ENCODE peak calls at places on chromosomes 3 and 15, in six cellular contexts. L, G, Y, B, Q and M are unnamed samples.

GRCh38 chr3:141575879-141576743 is 89.3 kb downstream of the RASA2 start:
- DNase-seq in Q (no peak), L (no peak), B (peak; percentile 7), Y (no peak), G (no peak), M (no peak)

GRCh38 chr15:87741350-87741749 is 515.2 kb downstream of the NTRK3 start:
- DNase-seq in Y (no peak), G (no peak), Q (no peak), L (no peak), B (no peak), M (no peak)

GRCh38 chr3:87949189-87949878 is 109.5 kb downstream of the CGGBP1 start:
- DNase-seq in Q (no peak), Y (no peak), L (peak; percentile 67), G (no peak), B (no peak), M (no peak)

GRCh38 chr15:85556618-85556895 is 176.2 kb downstream of the AKAP13 start:
- DNase-seq in Y (no peak), Q (no peak), G (no peak), L (no peak), B (no peak), M (no peak)

GRCh38 chr3:87805670-87806069 is 253.1 kb downstream of the CGGBP1 start:
- DNase-seq in Q (no peak), B (no peak), Y (no peak), L (peak; percentile 7), G (no peak), M (no peak)

GRCh38 chr3:132079150-132079549 is 44.3 kb upstream of the CPNE4 start:
- DNase-seq in Q (no peak), B (no peak), Y (no peak), L (no peak), G (no peak), M (no peak)

GRCh38 chr3:99958177-99958912 is 140.7 kb downstream of the CMSS1 start:
- DNase-seq in L (no peak), Y (no peak), B (no peak), G (no peak), Q (no peak), M (no peak)

GRCh38 chr3:61783993-61784718 is 222.8 kb downstream of the PTPRG start:
- DNase-seq in Q (no peak), L (no peak), G (no peak), B (no peak), Y (no peak), M (no peak)

GRCh38 chr3:17639765-17640164 is 102.7 kb downstream of the TBC1D5 start:
- DNase-seq in G (no peak), L (no peak), B (peak; percentile 92), Y (no peak), Q (no peak), M (no peak)

GRCh38 chr15:71899665-71900064 is 89.3 kb downstream of the NR2E3 start:
- DNase-seq in L (no peak), Q (no peak), Y (no peak), B (no peak), G (no peak), M (no peak)

GRCh38 chr3:138786788-138787276 is 47.9 kb downstream of the PIK3CB start:
- DNase-seq in L (no peak), Y (no peak), G (no peak), Q (no peak), B (peak; percentile 75), M (no peak)

GRCh38 chr3:52177701-52178042 is 20.3 kb upstream of the ALAS1 start:
- DNase-seq in Q (no peak), G (no peak), L (no peak), Y (no peak), B (peak; percentile 63), M (no peak)

GRCh38 chr15:92142242-92143232 is 251.1 kb upstream of the ST8SIA2 start:
- DNase-seq in G (no peak), Y (no peak), Q (no peak), B (no peak), L (no peak), M (no peak)

GRCh38 chr3:187735837-187736236 is 9.4 kb downstream of the BCL6 start:
- DNase-seq in Y (no peak), G (no peak), Q (no peak), L (no peak), B (no peak), M (no peak)

GRCh38 chr15:60790641-60791040 is 311.7 kb upstream of the ICE2 start:
- DNase-seq in Q (no peak), Y (no peak), B (no peak), G (no peak), L (no peak), M (no peak)

GRCh38 chr15:68991723-68992122 is 22.8 kb upstream of the NOX5 start:
- DNase-seq in G (peak; percentile 55), L (no peak), Y (no peak), Q (no peak), B (no peak), M (no peak)

GRCh38 chr3:144652573-144652972 is 681.0 kb downstream of the DIPK2A start:
- DNase-seq in L (no peak), G (no peak), Y (no peak), Q (no peak), B (no peak), M (no peak)

GRCh38 chr3:151439652-151440125 is 21.2 kb downstream of the IGSF10 start:
- DNase-seq in L (no peak), G (peak; percentile 45), Y (no peak), Q (no peak), B (peak; percentile 49), M (no peak)

GRCh38 chr3:39962566-39962965 is 153.2 kb downstream of the MYRIP start:
- DNase-seq in L (no peak), Y (no peak), B (no peak), G (no peak), Q (no peak), M (no peak)

GRCh38 chr3:123817413-123817812 is 66.7 kb downstream of the MYLK start:
- DNase-seq in G (no peak), L (no peak), Y (no peak), Q (no peak), B (no peak), M (no peak)

GRCh38 chr3:123816673-123817207 is 67.4 kb downstream of the MYLK start:
- DNase-seq in L (no peak), Q (no peak), G (no peak), Y (no peak), B (no peak), M (no peak)

GRCh38 chr3:123819949-123820348 is 64.2 kb downstream of the MYLK start:
- DNase-seq in Y (no peak), G (no peak), L (no peak), B (no peak), Q (no peak), M (no peak)

GRCh38 chr3:123818324-123818920 is 65.7 kb downstream of the MYLK start:
- DNase-seq in L (no peak), G (no peak), Q (no peak), Y (no peak), B (no peak), M (no peak)

GRCh38 chr3:123818921-123819429 is 65.2 kb downstream of the MYLK start:
- DNase-seq in L (no peak), Y (no peak), G (no peak), B (peak; percentile 77), Q (no peak), M (no peak)
- TF ChIP-seq TAF1 in L (no peak), Y (no peak), G (no peak), B (no peak), Q (no peak), M (no peak)

GRCh38 chr3:197793246-197793645 is 2.2 kb downstream of the LRCH3 start:
- DNase-seq in L (peak; percentile 49), Q (no peak), Y (no peak), G (no peak), B (no peak), M (no peak)

GRCh38 chr3:197792019-197792647 is 1.1 kb downstream of the LRCH3 start:
- DNase-seq in Q (no peak), G (no peak), Y (no peak), B (no peak), L (no peak), M (no peak)

GRCh38 chr3:197790033-197790432 is 1.0 kb upstream of the LRCH3 start:
- DNase-seq in L (no peak), G (no peak), Y (no peak), B (no peak), Q (no peak), M (no peak)

GRCh38 chr3:197789309-197789708 is 1.7 kb upstream of the LRCH3 start:
- DNase-seq in Y (no peak), Q (no peak), L (no peak), B (no peak), G (no peak), M (no peak)

DNA sequence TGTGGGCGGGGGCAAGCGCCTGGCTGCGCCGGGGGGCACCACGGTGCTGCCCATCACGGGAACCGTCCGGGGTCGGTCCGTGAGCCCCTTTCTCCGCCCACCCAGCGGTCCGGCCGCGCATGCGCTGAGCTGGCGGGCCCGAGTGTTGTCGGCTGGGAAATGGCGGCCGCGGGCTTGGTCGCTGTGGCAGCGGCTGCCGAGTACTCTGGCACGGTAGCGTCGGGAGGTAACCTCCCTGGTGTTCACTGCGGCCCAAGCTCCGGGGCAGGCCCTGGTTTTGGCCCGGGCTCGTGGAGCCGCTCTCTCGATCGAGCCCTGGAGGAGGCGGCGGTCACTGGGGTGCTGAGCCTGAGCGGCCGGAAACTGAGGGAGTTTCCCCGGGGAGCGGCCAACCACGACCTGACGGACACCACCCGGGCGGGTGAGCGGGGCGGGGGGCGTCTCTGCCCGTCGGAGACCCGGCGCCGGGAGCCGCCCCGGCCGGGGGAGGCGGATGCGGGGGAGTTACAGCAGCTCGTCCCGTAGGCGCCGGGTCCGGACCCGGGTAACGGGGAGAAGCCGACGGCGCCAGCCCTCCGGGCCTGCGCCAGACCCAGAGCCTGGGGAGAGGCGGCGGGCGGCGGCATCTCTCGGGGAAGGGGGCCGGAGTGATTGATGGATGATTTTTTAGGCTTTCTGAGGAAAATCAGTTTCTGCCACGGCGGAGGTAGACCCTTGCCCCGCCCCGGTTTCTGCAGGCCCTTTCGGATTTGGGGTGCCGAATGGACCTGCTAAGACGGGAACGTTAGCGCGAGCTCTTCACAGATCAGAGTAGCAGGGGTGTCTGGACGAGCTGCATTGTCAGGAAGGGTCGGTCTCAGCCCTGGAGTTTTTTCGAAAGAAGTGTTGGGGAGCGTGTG is at the start of gene LRCH3:
- DNase-seq in L (no peak), G (peak; percentile 92), Y (peak; percentile 77), Q (peak; percentile 98), B (peak; percentile 56), M (peak; percentile 87)
- TF ChIP-seq POLR2A in L (peak; percentile 96), G (peak; percentile 99), Y (peak; percentile 89), Q (peak; percentile 97), B (peak; percentile 93), M (peak; percentile 93)

GRCh38 chr15:28943611-28944230 is 57.9 kb downstream of the APBA2 start:
- DNase-seq in Y (no peak), G (no peak), B (no peak), L (no peak), Q (no peak), M (no peak)

GRCh38 chr15:28944286-28944685 is 58.5 kb downstream of the APBA2 start:
- DNase-seq in Y (no peak), Q (no peak), G (no peak), L (no peak), B (no peak), M (no peak)

GRCh38 chr15:28942521-28943035 is 56.8 kb downstream of the APBA2 start:
- DNase-seq in G (no peak), Y (no peak), Q (no peak), L (no peak), B (no peak), M (no peak)

GRCh38 chr15:28943146-28943545 is 57.4 kb downstream of the APBA2 start:
- DNase-seq in Y (no peak), G (no peak), L (no peak), Q (no peak), B (no peak), M (no peak)

GRCh38 chr15:28942046-28942445 is 56.3 kb downstream of the APBA2 start:
- DNase-seq in G (no peak), Y (no peak), L (no peak), B (no peak), Q (no peak), M (no peak)
- TF ChIP-seq TAF1 in G (no peak), Y (no peak), L (no peak), B (no peak), Q (no peak), M (no peak)

GRCh38 chr3:146160233-146160963 is 586 bp downstream of the PLOD2 start:
- DNase-seq in B (peak; percentile 71), L (no peak), G (no peak), Y (no peak), Q (peak; percentile 71), M (no peak)
- TF ChIP-seq POLR2A in B (no peak), L (no peak), G (no peak), Y (no peak), Q (peak; percentile 73), M (no peak)